ENCODE peak calls at places on chromosomes 5 and 9, in five cellular contexts. One of them, this sample, is unnamed.

GRCh38 chr5:156096259-156096658 is 230.7 kb upstream of the SGCD start:
- DNase-seq in central memory CD4-positive, alpha-beta T cell: no peak
- DNase-seq in HTR-8/SVneo: no peak
- DNase-seq in H9: no peak
- DNase-seq in fibroblast of pulmonary artery: no peak
- DNase-seq in this sample: peak; percentile 51

GRCh38 chr9:32384002-32384363 is 460 bp upstream of the ACO1 start:
- DNase-seq in central memory CD4-positive, alpha-beta T cell: no peak
- DNase-seq in HTR-8/SVneo: no peak
- DNase-seq in H9: no peak
- DNase-seq in fibroblast of pulmonary artery: no peak
- DNase-seq in this sample: no peak

GRCh38 chr5:69271376-69271775 is 36.7 kb downstream of the CDK7 start:
- DNase-seq in central memory CD4-positive, alpha-beta T cell: no peak
- DNase-seq in HTR-8/SVneo: no peak
- DNase-seq in H9: no peak
- DNase-seq in fibroblast of pulmonary artery: peak; percentile 74
- DNase-seq in this sample: peak; percentile 63

GRCh38 chr9:83061036-83061435 is 1.9 kb downstream of the RASEF start:
- DNase-seq in central memory CD4-positive, alpha-beta T cell: no peak
- DNase-seq in HTR-8/SVneo: no peak
- DNase-seq in H9: no peak
- DNase-seq in fibroblast of pulmonary artery: no peak
- DNase-seq in this sample: no peak

GRCh38 chr5:129078660-129079059 is 15.9 kb upstream of the ISOC1 start:
- DNase-seq in central memory CD4-positive, alpha-beta T cell: no peak
- DNase-seq in HTR-8/SVneo: no peak
- DNase-seq in H9: no peak
- DNase-seq in fibroblast of pulmonary artery: no peak
- DNase-seq in this sample: no peak

GRCh38 chr9:22528485-22528884 is 81.9 kb downstream of the DMRTA1 start:
- DNase-seq in central memory CD4-positive, alpha-beta T cell: no peak
- DNase-seq in HTR-8/SVneo: no peak
- DNase-seq in H9: no peak
- DNase-seq in fibroblast of pulmonary artery: peak; percentile 0
- DNase-seq in this sample: peak; percentile 56

GRCh38 chr5:55994502-55994997 is at the start of gene IL6ST:
- DNase-seq in central memory CD4-positive, alpha-beta T cell: no peak
- DNase-seq in HTR-8/SVneo: peak; percentile 56
- DNase-seq in H9: peak; percentile 77
- DNase-seq in fibroblast of pulmonary artery: peak; percentile 95
- DNase-seq in this sample: peak; percentile 63

GRCh38 chr9:447230-448025 is 232.8 kb downstream of the DOCK8 start:
- DNase-seq in central memory CD4-positive, alpha-beta T cell: peak; percentile 66
- DNase-seq in HTR-8/SVneo: no peak
- DNase-seq in H9: no peak
- DNase-seq in fibroblast of pulmonary artery: no peak
- DNase-seq in this sample: peak; percentile 63

GRCh38 chr5:129358069-129358468 is 102.0 kb upstream of the ADAMTS19 start:
- DNase-seq in central memory CD4-positive, alpha-beta T cell: no peak
- DNase-seq in HTR-8/SVneo: no peak
- DNase-seq in H9: no peak
- DNase-seq in fibroblast of pulmonary artery: no peak
- DNase-seq in this sample: no peak

GRCh38 chr5:128408622-128409021 is 129.4 kb downstream of the FBN2 start:
- DNase-seq in central memory CD4-positive, alpha-beta T cell: no peak
- DNase-seq in HTR-8/SVneo: no peak
- DNase-seq in H9: no peak
- DNase-seq in fibroblast of pulmonary artery: no peak
- DNase-seq in this sample: peak; percentile 20

GRCh38 chr5:16685069-16685468 is 68.3 kb upstream of the RETREG1 start:
- DNase-seq in central memory CD4-positive, alpha-beta T cell: no peak
- DNase-seq in HTR-8/SVneo: no peak
- DNase-seq in H9: no peak
- DNase-seq in fibroblast of pulmonary artery: no peak
- DNase-seq in this sample: no peak

GRCh38 chr9:6096821-6097220 is 81.4 kb upstream of the RANBP6 start:
- DNase-seq in central memory CD4-positive, alpha-beta T cell: no peak
- DNase-seq in HTR-8/SVneo: no peak
- DNase-seq in H9: no peak
- DNase-seq in fibroblast of pulmonary artery: peak; percentile 71
- DNase-seq in this sample: peak; percentile 95

GRCh38 chr9:36603006-36603405 is 30.3 kb downstream of the MELK start:
- DNase-seq in central memory CD4-positive, alpha-beta T cell: no peak
- DNase-seq in HTR-8/SVneo: no peak
- DNase-seq in H9: no peak
- DNase-seq in fibroblast of pulmonary artery: peak; percentile 36
- DNase-seq in this sample: peak; percentile 41

GRCh38 chr9:87443461-87443860 is 54.2 kb upstream of the DAPK1 start:
- DNase-seq in central memory CD4-positive, alpha-beta T cell: no peak
- DNase-seq in HTR-8/SVneo: no peak
- DNase-seq in H9: no peak
- DNase-seq in fibroblast of pulmonary artery: no peak
- DNase-seq in this sample: no peak

GRCh38 chr5:94746731-94747124 is 128.3 kb downstream of the SLF1 start:
- DNase-seq in central memory CD4-positive, alpha-beta T cell: no peak
- DNase-seq in HTR-8/SVneo: no peak
- DNase-seq in H9: no peak
- DNase-seq in fibroblast of pulmonary artery: peak; percentile 40
- DNase-seq in this sample: peak; percentile 16

GRCh38 chr5:1827410-1828397 is 26.5 kb downstream of the NDUFS6 start:
- DNase-seq in central memory CD4-positive, alpha-beta T cell: no peak
- DNase-seq in HTR-8/SVneo: no peak
- DNase-seq in H9: peak; percentile 70
- DNase-seq in fibroblast of pulmonary artery: no peak
- DNase-seq in this sample: no peak

GRCh38 chr9:87748895-87749294 is 23.0 kb downstream of the CTSL start:
- DNase-seq in central memory CD4-positive, alpha-beta T cell: no peak
- DNase-seq in HTR-8/SVneo: no peak
- DNase-seq in H9: no peak
- DNase-seq in fibroblast of pulmonary artery: no peak
- DNase-seq in this sample: no peak

GRCh38 chr5:159695741-159696294 is 220.5 kb upstream of the ADRA1B start:
- DNase-seq in central memory CD4-positive, alpha-beta T cell: no peak
- DNase-seq in HTR-8/SVneo: no peak
- DNase-seq in H9: no peak
- DNase-seq in fibroblast of pulmonary artery: no peak
- DNase-seq in this sample: no peak

GRCh38 chr9:91500509-91501011 is 76.9 kb upstream of the NFIL3 start:
- DNase-seq in central memory CD4-positive, alpha-beta T cell: no peak
- DNase-seq in HTR-8/SVneo: no peak
- DNase-seq in H9: no peak
- DNase-seq in fibroblast of pulmonary artery: peak; percentile 81
- DNase-seq in this sample: peak; percentile 84

GRCh38 chr5:180688326-180689070 is 39.1 kb upstream of the FLT4 start:
- DNase-seq in central memory CD4-positive, alpha-beta T cell: no peak
- DNase-seq in HTR-8/SVneo: no peak
- DNase-seq in H9: no peak
- DNase-seq in fibroblast of pulmonary artery: no peak
- DNase-seq in this sample: no peak

GRCh38 chr9:91151014-91151740 is 210.5 kb downstream of the AUH start:
- DNase-seq in central memory CD4-positive, alpha-beta T cell: peak; percentile 80
- DNase-seq in HTR-8/SVneo: no peak
- DNase-seq in H9: no peak
- DNase-seq in fibroblast of pulmonary artery: peak; percentile 43
- DNase-seq in this sample: peak; percentile 99

GRCh38 chr5:142399899-142400298 is 75.1 kb upstream of the SPRY4 start:
- DNase-seq in central memory CD4-positive, alpha-beta T cell: no peak
- DNase-seq in HTR-8/SVneo: no peak
- DNase-seq in H9: no peak
- DNase-seq in fibroblast of pulmonary artery: no peak
- DNase-seq in this sample: peak; percentile 17

GRCh38 chr5:150541895-150542294 is 34.0 kb downstream of the NDST1 start:
- DNase-seq in central memory CD4-positive, alpha-beta T cell: no peak
- DNase-seq in HTR-8/SVneo: no peak
- DNase-seq in H9: no peak
- DNase-seq in fibroblast of pulmonary artery: no peak
- DNase-seq in this sample: peak; percentile 32

GRCh38 chr9:111914749-111915424 is 18.3 kb downstream of the UGCG start:
- DNase-seq in central memory CD4-positive, alpha-beta T cell: no peak
- DNase-seq in HTR-8/SVneo: no peak
- DNase-seq in H9: no peak
- DNase-seq in fibroblast of pulmonary artery: peak; percentile 64
- DNase-seq in this sample: peak; percentile 49

GRCh38 chr5:94983861-94984535 is 300.9 kb downstream of the MCTP1 start:
- DNase-seq in central memory CD4-positive, alpha-beta T cell: no peak
- DNase-seq in HTR-8/SVneo: no peak
- DNase-seq in H9: no peak
- DNase-seq in fibroblast of pulmonary artery: peak; percentile 76
- DNase-seq in this sample: peak; percentile 84

GRCh38 chr5:96321371-96321770 is 111.7 kb downstream of the PCSK1 start:
- DNase-seq in central memory CD4-positive, alpha-beta T cell: no peak
- DNase-seq in HTR-8/SVneo: no peak
- DNase-seq in H9: no peak
- DNase-seq in fibroblast of pulmonary artery: no peak
- DNase-seq in this sample: peak; percentile 33

GRCh38 chr5:60891667-60892066 is 47.6 kb upstream of the ELOVL7 start:
- DNase-seq in central memory CD4-positive, alpha-beta T cell: no peak
- DNase-seq in HTR-8/SVneo: no peak
- DNase-seq in H9: peak; percentile 38
- DNase-seq in fibroblast of pulmonary artery: no peak
- DNase-seq in this sample: no peak

GRCh38 chr5:74639538-74640449 is 734 bp downstream of the ENC1 start:
- DNase-seq in central memory CD4-positive, alpha-beta T cell: peak; percentile 12
- DNase-seq in HTR-8/SVneo: no peak
- DNase-seq in H9: peak; percentile 43
- DNase-seq in fibroblast of pulmonary artery: peak; percentile 59
- DNase-seq in this sample: peak; percentile 38

This sample was measured in fibroblast of mammary gland.